ENCODE peak calls at places on chromosomes 3 and 15, in ten cellular contexts. J is Peyer's patch, Y is breast epithelium, F is HCT116, V is heart left ventricle, N is tibial nerve, Z is gastrocnemius medialis, H is stomach, A is IMR-90, G is body of pancreas. B is an unnamed sample.

GRCh38 chr3:189276481-189277190 is 104.9 kb downstream of the TPRG1 start:
- DNase-seq in H (no peak), Z (no peak), J (no peak), F (no peak), A (peak), N (no peak), G (peak), Y (peak), V (no peak), B (peak)

GRCh38 chr3:190269096-190269495 is 53.1 kb downstream of the CLDN1 start:
- DNase-seq in G (peak), Z (no peak), Y (no peak), V (no peak), N (no peak), A (no peak), J (no peak), F (no peak), H (no peak), B (no peak)

GRCh38 chr3:138440137-138440536 is 5.7 kb downstream of the ESYT3 start:
- DNase-seq in H (no peak), Z (no peak), G (no peak), V (peak), F (no peak), N (no peak), Y (no peak), J (no peak), A (no peak), B (no peak)

GRCh38 chr3:150333482-150333881 is 74.6 kb upstream of the TSC22D2 start:
- DNase-seq in A (no peak), Y (no peak), N (no peak), G (no peak), J (no peak), H (no peak), Z (no peak), F (no peak), V (no peak), B (no peak)

GRCh38 chr3:196506687-196507086 is 3.1 kb upstream of the RNF168 start:
- DNase-seq in Z (no peak), N (no peak), G (no peak), A (no peak), V (no peak), F (no peak), H (no peak), Y (no peak), J (no peak), B (no peak)

GRCh38 chr3:53255360-53255774 is 455 bp downstream of the TKT start:
- DNase-seq in H (peak), F (no peak), Z (no peak), G (peak), V (peak), A (no peak), N (no peak), J (no peak), Y (no peak), B (no peak)

GRCh38 chr15:39127925-39128617 is 452.8 kb upstream of the THBS1 start:
- DNase-seq in Y (no peak), H (no peak), G (peak), A (peak), Z (no peak), V (no peak), F (peak), N (no peak), J (no peak), B (peak)

GRCh38 chr3:184186184-184186901 is at the start of gene ABCF3:
- DNase-seq in G (peak), Y (no peak), H (no peak), N (no peak), F (no peak), J (no peak), Z (no peak), A (peak), V (peak), B (peak)

GRCh38 chr3:10198761-10199688 is 34.3 kb downstream of the IRAK2 start:
- DNase-seq in A (peak), F (no peak), J (no peak), Y (peak), V (no peak), H (peak), N (no peak), G (peak), Z (peak), B (peak)

GRCh38 chr3:11367116-11367781 is 95.1 kb downstream of the ATG7 start:
- DNase-seq in G (peak), Z (peak), Y (no peak), F (no peak), J (no peak), V (peak), A (peak), H (no peak), N (no peak), B (no peak)

GRCh38 chr3:46856576-46857471 is 6.4 kb downstream of the MYL3 start:
- DNase-seq in A (no peak), Z (no peak), N (no peak), F (no peak), V (peak), Y (no peak), H (no peak), J (peak), G (no peak), B (no peak)

GRCh38 chr3:9279959-9280358 is 30.5 kb upstream of the SRGAP3 start:
- DNase-seq in A (peak), H (no peak), F (no peak), Y (no peak), V (no peak), Z (no peak), J (no peak), N (no peak), G (no peak), B (peak)

GRCh38 chr3:125062904-125063618 is 7.3 kb upstream of the HEG1 start:
- DNase-seq in V (peak), Y (peak), A (peak), H (peak), G (peak), Z (no peak), N (no peak), J (no peak), F (no peak), B (peak)

GRCh38 chr3:133531981-133532380 is 41.5 kb upstream of the CDV3 start:
- DNase-seq in Z (no peak), J (no peak), F (no peak), V (no peak), H (no peak), G (no peak), A (peak), Y (no peak), N (no peak), B (no peak)

GRCh38 chr15:39685999-39686613 is 96.5 kb downstream of the FSIP1 start:
- DNase-seq in G (peak), H (no peak), Y (peak), F (peak), N (no peak), A (peak), Z (peak), J (no peak), V (no peak), B (peak)

GRCh38 chr3:48413611-48414010 is 16.3 kb downstream of the PLXNB1 start:
- DNase-seq in N (no peak), Y (no peak), A (no peak), F (no peak), J (peak), G (no peak), Z (no peak), H (no peak), V (peak), B (no peak)
- TF ChIP-seq POLR2A in N (no peak), Y (no peak), A (no peak), F (no peak), J (no peak), G (no peak), Z (no peak), H (no peak), V (no peak), B (no peak)

GRCh38 chr3:142888484-142889262 is at the start of gene PCOLCE2:
- DNase-seq in Z (no peak), A (no peak), H (no peak), N (no peak), G (peak), F (peak), J (peak), Y (no peak), V (peak), B (peak)
- TF ChIP-seq POLR2A in Z (no peak), A (no peak), H (no peak), N (no peak), G (no peak), F (peak), J (no peak), Y (no peak), V (no peak), B (no peak)

GRCh38 chr3:4988815-4989648 is 9.8 kb downstream of the BHLHE40 start:
- DNase-seq in F (no peak), J (no peak), G (peak), A (peak), Y (peak), H (no peak), V (peak), N (peak), Z (peak), B (no peak)

GRCh38 chr3:4987374-4988296 is 8.4 kb downstream of the BHLHE40 start:
- DNase-seq in N (no peak), H (no peak), Z (no peak), G (no peak), F (no peak), Y (no peak), V (no peak), J (no peak), A (no peak), B (no peak)

GRCh38 chr3:4985330-4986174 is 6.3 kb downstream of the BHLHE40 start:
- DNase-seq in Z (peak), F (peak), G (peak), J (no peak), H (no peak), N (no peak), Y (peak), V (peak), A (peak), B (no peak)

GRCh38 chr3:4986175-4986610 is 7.0 kb downstream of the BHLHE40 start:
- DNase-seq in F (no peak), Y (no peak), J (no peak), Z (no peak), H (no peak), A (peak), V (no peak), N (no peak), G (peak), B (no peak)

GRCh38 chr3:4986611-4987373 is 7.6 kb downstream of the BHLHE40 start:
- DNase-seq in G (peak), H (peak), A (peak), V (peak), J (peak), F (peak), N (peak), Y (peak), Z (peak), B (peak)
- TF ChIP-seq POLR2A in G (peak), H (no peak), A (no peak), V (no peak), J (peak), F (no peak), N (peak), Y (no peak), Z (peak), B (peak)

DNA sequence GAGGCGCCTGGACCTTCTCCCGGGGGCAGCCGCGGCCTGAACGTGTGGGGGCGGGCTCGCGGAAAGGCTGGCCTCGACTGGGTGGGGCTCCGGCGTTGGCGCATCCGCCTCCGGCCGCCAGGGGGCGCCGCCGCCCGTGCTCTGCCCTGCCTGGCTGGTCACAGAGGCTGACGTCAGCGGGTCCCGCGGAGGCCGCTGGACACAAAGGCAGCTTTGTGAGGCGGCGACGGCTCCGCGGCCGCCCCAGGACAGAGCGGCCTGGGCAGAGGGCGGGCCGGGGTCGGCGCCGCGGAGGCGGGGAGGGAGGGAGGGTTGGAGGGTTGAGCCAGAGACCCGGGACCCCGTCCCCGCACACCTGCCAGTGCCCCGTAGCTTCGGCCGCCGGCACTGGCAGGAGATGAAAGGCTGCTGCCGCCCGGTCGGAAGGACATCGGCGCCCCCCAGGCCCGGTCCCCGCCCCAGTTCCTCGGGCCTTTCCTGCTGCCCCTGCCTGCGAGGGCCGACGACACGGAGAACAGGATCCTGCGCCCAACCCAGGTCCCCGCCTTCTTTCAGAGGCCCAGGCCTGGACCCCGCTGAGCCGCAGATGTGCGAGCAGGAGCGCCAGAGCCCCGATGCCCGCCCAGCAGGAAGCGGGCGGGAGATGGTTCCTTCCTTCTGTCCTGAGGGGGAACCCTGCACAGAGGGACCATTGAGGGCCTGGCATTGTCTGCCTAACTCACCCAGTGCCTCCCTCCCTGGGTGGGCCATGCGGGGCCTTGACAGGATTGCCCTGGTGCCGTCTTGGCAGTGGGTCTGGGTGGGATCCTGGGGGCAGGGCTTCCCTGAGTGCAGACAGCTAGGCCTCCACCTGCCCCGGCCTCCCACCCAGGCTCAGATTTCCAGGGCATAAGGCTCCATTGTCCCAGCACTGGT is 8.7 kb upstream of the SEMA3B start:
- DNase-seq in V (peak), Y (peak), Z (peak), F (no peak), N (peak), A (peak), J (peak), G (peak), H (peak), B (peak)
- TF ChIP-seq POLR2A in V (no peak), Y (peak), Z (peak), F (no peak), N (peak), A (peak), J (peak), G (peak), H (no peak), B (no peak)

DNA sequence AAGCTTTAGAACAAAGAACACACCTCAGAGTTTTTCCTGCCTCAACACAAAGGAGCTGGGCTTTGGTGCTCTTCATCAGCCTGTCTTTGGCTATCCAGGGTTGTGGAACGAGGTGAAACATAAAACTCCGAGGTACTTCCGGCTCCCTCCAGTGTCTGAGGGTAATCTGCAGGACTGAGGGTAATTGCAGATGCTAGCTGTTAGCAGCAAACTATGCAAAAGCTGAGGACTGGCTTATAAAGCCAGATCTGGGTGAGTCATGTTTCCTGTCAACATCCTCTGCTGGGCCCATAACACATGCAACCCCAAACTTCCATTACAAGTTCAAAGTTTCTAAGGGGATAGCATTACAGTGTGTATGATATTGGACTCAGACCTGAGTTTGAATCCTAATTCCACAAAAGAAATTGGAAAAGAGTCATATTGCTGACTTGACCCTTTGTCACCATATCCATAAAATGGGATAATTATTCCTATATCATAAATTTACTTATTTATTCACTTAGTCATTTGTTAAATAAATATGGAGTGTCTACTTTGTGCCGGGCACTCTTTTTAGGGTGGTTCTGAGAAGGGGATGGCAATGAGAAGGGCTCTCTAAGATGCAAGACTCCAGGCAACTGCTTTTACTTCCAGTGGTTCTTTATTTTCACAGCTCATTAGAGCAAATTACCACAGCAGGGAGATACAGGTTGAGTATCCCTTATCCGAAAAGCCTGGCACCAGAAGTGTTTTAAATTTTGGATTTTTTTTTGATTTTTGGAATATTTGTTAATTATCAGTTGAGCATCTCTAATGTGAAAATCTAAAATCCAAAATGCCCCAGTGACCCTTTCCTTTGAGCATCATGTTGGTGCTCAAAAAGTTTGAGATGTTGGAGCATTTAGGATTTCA is 9.5 kb upstream of the TRIM69 start:
- DNase-seq in Y (peak), H (peak), G (peak), N (no peak), F (peak), Z (peak), V (peak), J (no peak), A (peak), B (peak)
- TF ChIP-seq POLR2A in Y (no peak), H (no peak), G (no peak), N (peak), F (peak), Z (peak), V (no peak), J (peak), A (peak), B (peak)

GRCh38 chr3:97487587-97487986 is 277.0 kb upstream of the ARL6 start:
- DNase-seq in Z (no peak), V (no peak), F (no peak), N (no peak), G (no peak), H (no peak), J (no peak), A (no peak), Y (no peak), B (no peak)
- TF ChIP-seq POLR2A in Z (no peak), V (no peak), F (no peak), N (no peak), G (no peak), H (no peak), J (no peak), A (no peak), Y (no peak), B (no peak)

B was measured in H54.